ENCODE peak calls at places on chromosomes 2 and 18, in ten cellular contexts. One of them, this sample, is unnamed.

GRCh38 chr2:133264951-133265949 is 303.0 kb downstream of the NCKAP5 start:
- DNase-seq in fibroblast of pulmonary artery: no peak
- DNase-seq in activated CD8-positive, alpha-beta T cell treated with anti-CD3 and anti-CD28 coated beads for 36 hours: no peak
- DNase-seq in activated CD4-positive, alpha-beta T cell treated with anti-CD3 and anti-CD28 coated beads, Interleukin-2, amount 10 ng/mL, durations not matched to agents 7 days and 5 days: no peak
- DNase-seq in adipocyte: no peak
- DNase-seq in substantia nigra: no peak
- DNase-seq in dermis microvascular lymphatic vessel endothelial cell: no peak
- DNase-seq in upper lobe of right lung: peak
- DNase-seq in GM23248: no peak
- DNase-seq in left ventricle myocardium inferior: peak
- DNase-seq in this sample: no peak

GRCh38 chr18:56377161-56377560 is 261.2 kb downstream of the TXNL1 start:
- DNase-seq in activated CD8-positive, alpha-beta T cell treated with anti-CD3 and anti-CD28 coated beads for 36 hours: no peak
- DNase-seq in dermis microvascular lymphatic vessel endothelial cell: no peak
- DNase-seq in left ventricle myocardium inferior: no peak
- DNase-seq in fibroblast of pulmonary artery: no peak
- DNase-seq in GM23248: peak
- DNase-seq in adipocyte: peak
- DNase-seq in activated CD4-positive, alpha-beta T cell treated with anti-CD3 and anti-CD28 coated beads, Interleukin-2, amount 10 ng/mL, durations not matched to agents 7 days and 5 days: no peak
- DNase-seq in upper lobe of right lung: no peak
- DNase-seq in substantia nigra: no peak
- DNase-seq in this sample: no peak

GRCh38 chr2:102932521-102932920 is 170.7 kb downstream of the TMEM182 start:
- DNase-seq in GM23248: no peak
- DNase-seq in activated CD8-positive, alpha-beta T cell treated with anti-CD3 and anti-CD28 coated beads for 36 hours: no peak
- DNase-seq in adipocyte: no peak
- DNase-seq in dermis microvascular lymphatic vessel endothelial cell: no peak
- DNase-seq in left ventricle myocardium inferior: no peak
- DNase-seq in fibroblast of pulmonary artery: no peak
- DNase-seq in activated CD4-positive, alpha-beta T cell treated with anti-CD3 and anti-CD28 coated beads, Interleukin-2, amount 10 ng/mL, durations not matched to agents 7 days and 5 days: no peak
- DNase-seq in substantia nigra: no peak
- DNase-seq in upper lobe of right lung: no peak
- DNase-seq in this sample: no peak

GRCh38 chr2:9941196-9941995 is 10.1 kb upstream of the GRHL1 start:
- DNase-seq in fibroblast of pulmonary artery: peak
- DNase-seq in substantia nigra: no peak
- DNase-seq in GM23248: peak
- DNase-seq in adipocyte: peak
- DNase-seq in activated CD8-positive, alpha-beta T cell treated with anti-CD3 and anti-CD28 coated beads for 36 hours: no peak
- DNase-seq in left ventricle myocardium inferior: no peak
- DNase-seq in dermis microvascular lymphatic vessel endothelial cell: no peak
- DNase-seq in activated CD4-positive, alpha-beta T cell treated with anti-CD3 and anti-CD28 coated beads, Interleukin-2, amount 10 ng/mL, durations not matched to agents 7 days and 5 days: no peak
- DNase-seq in upper lobe of right lung: no peak
- DNase-seq in this sample: no peak

GRCh38 chr2:84850471-84850870 is 30.4 kb downstream of the TRABD2A start:
- DNase-seq in activated CD8-positive, alpha-beta T cell treated with anti-CD3 and anti-CD28 coated beads for 36 hours: no peak
- DNase-seq in upper lobe of right lung: no peak
- DNase-seq in adipocyte: no peak
- DNase-seq in substantia nigra: no peak
- DNase-seq in activated CD4-positive, alpha-beta T cell treated with anti-CD3 and anti-CD28 coated beads, Interleukin-2, amount 10 ng/mL, durations not matched to agents 7 days and 5 days: no peak
- DNase-seq in dermis microvascular lymphatic vessel endothelial cell: no peak
- DNase-seq in left ventricle myocardium inferior: no peak
- DNase-seq in GM23248: no peak
- DNase-seq in fibroblast of pulmonary artery: no peak
- DNase-seq in this sample: no peak

GRCh38 chr18:76456018-76456750 is 38.9 kb downstream of the ZNF516 start:
- DNase-seq in GM23248: no peak
- DNase-seq in adipocyte: no peak
- DNase-seq in substantia nigra: no peak
- DNase-seq in fibroblast of pulmonary artery: peak
- DNase-seq in left ventricle myocardium inferior: no peak
- DNase-seq in upper lobe of right lung: no peak
- DNase-seq in dermis microvascular lymphatic vessel endothelial cell: no peak
- DNase-seq in activated CD4-positive, alpha-beta T cell treated with anti-CD3 and anti-CD28 coated beads, Interleukin-2, amount 10 ng/mL, durations not matched to agents 7 days and 5 days: no peak
- DNase-seq in activated CD8-positive, alpha-beta T cell treated with anti-CD3 and anti-CD28 coated beads for 36 hours: no peak
- DNase-seq in this sample: no peak

GRCh38 chr2:233094614-233095013 is 34.5 kb downstream of the INPP5D start:
- DNase-seq in fibroblast of pulmonary artery: peak
- DNase-seq in substantia nigra: no peak
- DNase-seq in left ventricle myocardium inferior: no peak
- DNase-seq in activated CD4-positive, alpha-beta T cell treated with anti-CD3 and anti-CD28 coated beads, Interleukin-2, amount 10 ng/mL, durations not matched to agents 7 days and 5 days: no peak
- DNase-seq in dermis microvascular lymphatic vessel endothelial cell: no peak
- DNase-seq in adipocyte: no peak
- DNase-seq in upper lobe of right lung: no peak
- DNase-seq in GM23248: no peak
- DNase-seq in activated CD8-positive, alpha-beta T cell treated with anti-CD3 and anti-CD28 coated beads for 36 hours: no peak
- DNase-seq in this sample: no peak

GRCh38 chr2:1835581-1836201 is 91.4 kb upstream of the PXDN start:
- DNase-seq in activated CD8-positive, alpha-beta T cell treated with anti-CD3 and anti-CD28 coated beads for 36 hours: no peak
- DNase-seq in fibroblast of pulmonary artery: no peak
- DNase-seq in upper lobe of right lung: peak
- DNase-seq in left ventricle myocardium inferior: no peak
- DNase-seq in dermis microvascular lymphatic vessel endothelial cell: no peak
- DNase-seq in activated CD4-positive, alpha-beta T cell treated with anti-CD3 and anti-CD28 coated beads, Interleukin-2, amount 10 ng/mL, durations not matched to agents 7 days and 5 days: no peak
- DNase-seq in GM23248: peak
- DNase-seq in substantia nigra: no peak
- DNase-seq in adipocyte: no peak
- DNase-seq in this sample: no peak

GRCh38 chr18:77045682-77046081 is 86.9 kb downstream of the MBP start:
- DNase-seq in dermis microvascular lymphatic vessel endothelial cell: no peak
- DNase-seq in adipocyte: no peak
- DNase-seq in GM23248: no peak
- DNase-seq in substantia nigra: no peak
- DNase-seq in left ventricle myocardium inferior: no peak
- DNase-seq in upper lobe of right lung: no peak
- DNase-seq in activated CD4-positive, alpha-beta T cell treated with anti-CD3 and anti-CD28 coated beads, Interleukin-2, amount 10 ng/mL, durations not matched to agents 7 days and 5 days: no peak
- DNase-seq in activated CD8-positive, alpha-beta T cell treated with anti-CD3 and anti-CD28 coated beads for 36 hours: no peak
- DNase-seq in fibroblast of pulmonary artery: no peak
- DNase-seq in this sample: no peak

GRCh38 chr2:8602809-8603208 is 79.0 kb upstream of the ID2 start:
- DNase-seq in activated CD4-positive, alpha-beta T cell treated with anti-CD3 and anti-CD28 coated beads, Interleukin-2, amount 10 ng/mL, durations not matched to agents 7 days and 5 days: no peak
- DNase-seq in activated CD8-positive, alpha-beta T cell treated with anti-CD3 and anti-CD28 coated beads for 36 hours: no peak
- DNase-seq in left ventricle myocardium inferior: no peak
- DNase-seq in upper lobe of right lung: no peak
- DNase-seq in fibroblast of pulmonary artery: no peak
- DNase-seq in substantia nigra: no peak
- DNase-seq in dermis microvascular lymphatic vessel endothelial cell: no peak
- DNase-seq in adipocyte: peak
- DNase-seq in GM23248: peak
- DNase-seq in this sample: no peak

GRCh38 chr2:20494246-20494645 is 47.4 kb downstream of the RHOB start:
- DNase-seq in upper lobe of right lung: no peak
- DNase-seq in GM23248: peak
- DNase-seq in dermis microvascular lymphatic vessel endothelial cell: no peak
- DNase-seq in substantia nigra: no peak
- DNase-seq in fibroblast of pulmonary artery: peak
- DNase-seq in adipocyte: peak
- DNase-seq in activated CD4-positive, alpha-beta T cell treated with anti-CD3 and anti-CD28 coated beads, Interleukin-2, amount 10 ng/mL, durations not matched to agents 7 days and 5 days: no peak
- DNase-seq in left ventricle myocardium inferior: no peak
- DNase-seq in activated CD8-positive, alpha-beta T cell treated with anti-CD3 and anti-CD28 coated beads for 36 hours: no peak
- DNase-seq in this sample: no peak

GRCh38 chr18:67068608-67069007 is 447.9 kb downstream of the DSEL start:
- DNase-seq in GM23248: no peak
- DNase-seq in left ventricle myocardium inferior: no peak
- DNase-seq in upper lobe of right lung: no peak
- DNase-seq in activated CD4-positive, alpha-beta T cell treated with anti-CD3 and anti-CD28 coated beads, Interleukin-2, amount 10 ng/mL, durations not matched to agents 7 days and 5 days: no peak
- DNase-seq in substantia nigra: no peak
- DNase-seq in dermis microvascular lymphatic vessel endothelial cell: no peak
- DNase-seq in activated CD8-positive, alpha-beta T cell treated with anti-CD3 and anti-CD28 coated beads for 36 hours: no peak
- DNase-seq in fibroblast of pulmonary artery: no peak
- DNase-seq in adipocyte: no peak
- DNase-seq in this sample: no peak

This sample was measured in Kasumi-1.